ENCODE peak calls at places on chromosomes 13 and 19, in eight cellular contexts. R is HL-60; U is BJ; P is NCI-H1436; K is heart left ventricle; W is ELF-1; T is activated CD4-positive, alpha-beta T cell treated with anti-CD3 and anti-CD28 coated beads, Interleukin-2, amount 50 U/mL, for 1 hour; A is GM13977. M is an unnamed sample.

GRCh38 chr19:31289976-31290375 is 59.3 kb downstream of the TSHZ3 start:
- DNase-seq in R (no peak), U (no peak), P (no peak), K (no peak), W (no peak), T (no peak), A (no peak), M (no peak)

GRCh38 chr13:37868691-37869505 is 674 bp downstream of the TRPC4 start:
- DNase-seq in R (no peak), U (no peak), P (no peak), K (no peak), W (peak; percentile 24), T (no peak), A (no peak), M (no peak)

GRCh38 chr19:40578442-40578908 is 1.8 kb downstream of the SHKBP1 start:
- DNase-seq in R (peak; percentile 74), U (no peak), P (peak; percentile 5), K (no peak), W (peak; percentile 84), T (no peak), A (no peak), M (no peak)

GRCh38 chr13:30898721-30899188 is 7.3 kb upstream of the MEDAG start:
- DNase-seq in R (no peak), U (peak; percentile 92), P (no peak), K (peak; percentile 62), W (no peak), T (no peak), A (no peak), M (peak; percentile 83)

GRCh38 chr19:18593367-18594095 is 4.9 kb downstream of the REX1BD start:
- DNase-seq in R (no peak), U (no peak), P (no peak), K (no peak), W (peak; percentile 63), T (no peak), A (peak; percentile 54), M (no peak)

GRCh38 chr19:49196527-49197240 is 39.1 kb downstream of the TRPM4 start:
- DNase-seq in R (no peak), U (no peak), P (no peak), K (peak; percentile 51), W (peak; percentile 36), T (no peak), A (no peak), M (no peak)

GRCh38 chr13:91647361-91647970 is 249.0 kb downstream of the GPC5 start:
- DNase-seq in R (no peak), U (no peak), P (no peak), K (no peak), W (peak; percentile 69), T (no peak), A (no peak), M (no peak)

GRCh38 chr19:8206147-8207087 is 2.8 kb upstream of the CERS4 start:
- DNase-seq in R (no peak), U (no peak), P (peak; percentile 34), K (no peak), W (peak; percentile 70), T (no peak), A (no peak), M (no peak)

GRCh38 chr19:46378268-46378667 is 31.4 kb downstream of the PPP5C start:
- DNase-seq in R (no peak), U (peak; percentile 95), P (no peak), K (no peak), W (no peak), T (no peak), A (no peak), M (no peak)

GRCh38 chr19:38148337-38148736 is 75.7 kb downstream of the DPF1 start:
- DNase-seq in R (no peak), U (no peak), P (no peak), K (peak; percentile 57), W (no peak), T (no peak), A (no peak), M (no peak)

GRCh38 chr19:10855879-10856522 is 7.8 kb downstream of the C19orf38 start:
- DNase-seq in R (no peak), U (no peak), P (no peak), K (no peak), W (peak; percentile 53), T (no peak), A (peak; percentile 6), M (no peak)

GRCh38 chr13:37492741-37493514 is 105.6 kb downstream of the POSTN start:
- DNase-seq in R (no peak), U (peak; percentile 92), P (no peak), K (no peak), W (peak; percentile 47), T (no peak), A (no peak), M (no peak)

GRCh38 chr13:99967884-99968520 is 3.6 kb downstream of the ZIC5 start:
- DNase-seq in R (no peak), U (no peak), P (no peak), K (no peak), W (peak; percentile 44), T (no peak), A (no peak), M (no peak)

GRCh38 chr13:64782459-64782858 is 2447.7 kb downstream of the PCDH9 start:
- DNase-seq in R (no peak), U (no peak), P (no peak), K (no peak), W (no peak), T (no peak), A (no peak), M (no peak)

GRCh38 chr19:51292971-51293370 is 18.5 kb upstream of the IGLON5 start:
- DNase-seq in R (no peak), U (no peak), P (no peak), K (no peak), W (peak; percentile 66), T (no peak), A (no peak), M (no peak)

GRCh38 chr13:42561752-42562467 is 12.0 kb upstream of the TNFSF11 start:
- DNase-seq in R (no peak), U (no peak), P (no peak), K (no peak), W (no peak), T (no peak), A (no peak), M (no peak)

GRCh38 chr19:46674416-46675178 is 13.6 kb upstream of the DACT3 start:
- DNase-seq in R (no peak), U (no peak), P (no peak), K (no peak), W (peak; percentile 82), T (no peak), A (peak; percentile 21), M (no peak)

GRCh38 chr19:36182612-36183454 is 30.6 kb upstream of the COX7A1 start:
- DNase-seq in R (no peak), U (no peak), P (no peak), K (no peak), W (peak; percentile 78), T (no peak), A (no peak), M (no peak)

GRCh38 chr19:24074720-24075119 is 12.3 kb upstream of the ZNF254 start:
- DNase-seq in R (peak; percentile 64), U (no peak), P (no peak), K (no peak), W (no peak), T (no peak), A (no peak), M (no peak)

GRCh38 chr19:15181394-15181793 is 19.4 kb downstream of the NOTCH3 start:
- DNase-seq in R (no peak), U (no peak), P (peak; percentile 25), K (no peak), W (no peak), T (no peak), A (no peak), M (no peak)

GRCh38 chr13:113398963-113399754 is 35.2 kb upstream of the GRTP1 start:
- DNase-seq in R (no peak), U (no peak), P (no peak), K (no peak), W (peak; percentile 23), T (no peak), A (no peak), M (no peak)

GRCh38 chr13:95644611-95645052 is at the start of gene DZIP1:
- DNase-seq in R (peak; percentile 36), U (no peak), P (peak; percentile 5), K (peak; percentile 83), W (peak; percentile 94), T (no peak), A (no peak), M (peak; percentile 84)

GRCh38 chr19:48793271-48793670 is 17.6 kb downstream of the BCAT2 start:
- DNase-seq in R (no peak), U (no peak), P (no peak), K (no peak), W (no peak), T (no peak), A (no peak), M (no peak)

GRCh38 chr13:74162782-74163181 is 28.6 kb upstream of the KLF12 start:
- DNase-seq in R (no peak), U (no peak), P (no peak), K (no peak), W (no peak), T (no peak), A (no peak), M (no peak)

GRCh38 chr19:12995596-12996541 is 594 bp downstream of the NFIX start:
- DNase-seq in R (peak; percentile 45), U (no peak), P (no peak), K (no peak), W (no peak), T (no peak), A (peak; percentile 83), M (no peak)

GRCh38 chr13:101916108-101916757 is 463.8 kb downstream of the ITGBL1 start:
- DNase-seq in R (no peak), U (no peak), P (peak; percentile 53), K (peak; percentile 45), W (peak; percentile 48), T (no peak), A (peak; percentile 17), M (no peak)

GRCh38 chr19:6743714-6744380 is 4.4 kb downstream of the TRIP10 start:
- DNase-seq in R (no peak), U (no peak), P (no peak), K (no peak), W (peak; percentile 53), T (no peak), A (no peak), M (no peak)

GRCh38 chr13:32117696-32118095 is 86.1 kb downstream of the FRY start:
- DNase-seq in R (peak; percentile 57), U (no peak), P (no peak), K (peak; percentile 89), W (no peak), T (no peak), A (no peak), M (peak; percentile 65)

GRCh38 chr19:41882568-41883462 is at the start of gene ARHGEF1:
- DNase-seq in R (no peak), U (no peak), P (no peak), K (peak; percentile 78), W (no peak), T (peak; percentile 59), A (peak; percentile 76), M (no peak)

GRCh38 chr19:42441047-42441440 is 1.7 kb downstream of the CXCL17 start:
- DNase-seq in R (no peak), U (no peak), P (no peak), K (no peak), W (peak; percentile 47), T (no peak), A (no peak), M (no peak)

GRCh38 chr13:44668707-44669106 is 92.6 kb upstream of the TSC22D1 start:
- DNase-seq in R (no peak), U (no peak), P (no peak), K (no peak), W (no peak), T (no peak), A (no peak), M (no peak)

GRCh38 chr13:110162053-110162452 is 144.9 kb downstream of the COL4A1 start:
- DNase-seq in R (no peak), U (no peak), P (no peak), K (no peak), W (no peak), T (no peak), A (no peak), M (no peak)

GRCh38 chr13:81172603-81173002 is 831.7 kb upstream of the SPRY2 start:
- DNase-seq in R (no peak), U (no peak), P (no peak), K (no peak), W (no peak), T (no peak), A (no peak), M (no peak)